ENCODE peak calls at places on chromosomes 2 and 18, in five cellular contexts. T is HEK293T, Z is AG20443, R is activated T-cell treated with anti-CD3 and anti-CD28 coated beads for 4 hours, W is AG09319. J is an unnamed sample.
A peak's percentile ranks its signal among the peaks of the same experiment; 100 is the strongest.

GRCh38 chr2:135043345-135043744 is 3.9 kb downstream of the MAP3K19 start:
- DNase-seq in Z (no peak), T (no peak), R (no peak), W (no peak), J (no peak)

GRCh38 chr2:1091895-1092585 is 141.4 kb downstream of the SNTG2 start:
- DNase-seq in T (no peak), Z (peak; percentile 68), W (no peak), R (no peak), J (no peak)

GRCh38 chr2:190486037-190486623 is 48.4 kb downstream of the NEMP2 start:
- DNase-seq in Z (no peak), T (no peak), R (no peak), W (no peak), J (no peak)

GRCh38 chr2:96913398-96914202 is 43.7 kb upstream of the SEMA4C start:
- DNase-seq in W (no peak), R (peak; percentile 39), Z (no peak), T (no peak), J (peak; percentile 84)

GRCh38 chr18:59885579-59886163 is 14.1 kb upstream of the PMAIP1 start:
- DNase-seq in Z (peak; percentile 65), W (no peak), R (no peak), T (no peak), J (no peak)

GRCh38 chr2:151713291-151713903 is 20.9 kb downstream of the NEB start:
- DNase-seq in Z (no peak), T (no peak), W (no peak), R (no peak), J (no peak)

GRCh38 chr2:75787532-75788132 is 76.9 kb upstream of the GCFC2 start:
- DNase-seq in Z (peak; percentile 33), R (no peak), T (peak; percentile 43), W (no peak), J (no peak)

GRCh38 chr2:70991742-70992141 is 2.9 kb downstream of the TEX261 start:
- DNase-seq in T (no peak), Z (peak; percentile 1), R (no peak), W (no peak), J (no peak)

GRCh38 chr2:43106767-43107527 is 119.5 kb downstream of the ZFP36L2 start:
- DNase-seq in R (no peak), T (no peak), Z (no peak), W (no peak), J (no peak)

GRCh38 chr2:219440388-219441256 is 6.0 kb downstream of the SPEG start:
- DNase-seq in T (no peak), Z (no peak), W (no peak), R (no peak), J (no peak)

GRCh38 chr2:189782221-189782671 is 1.9 kb downstream of the ORMDL1 start:
- DNase-seq in R (no peak), Z (no peak), T (no peak), W (no peak), J (no peak)

J was measured in CMK.